ENCODE peak calls at places on chromosomes 16 and 17, in five cellular contexts. One of them, this sample, is unnamed.

GRCh38 chr16:51545951-51546350 is 394.9 kb upstream of the SALL1 start:
- DNase-seq in HEK293T: no peak
- DNase-seq in fibroblast of pulmonary artery: no peak
- DNase-seq in CD4-positive, alpha-beta T cell: no peak
- DNase-seq in psoas muscle: no peak
- DNase-seq in this sample: no peak

GRCh38 chr17:1590031-1590746 is 27.6 kb upstream of the PITPNA start:
- DNase-seq in HEK293T: peak
- DNase-seq in CD4-positive, alpha-beta T cell: no peak
- DNase-seq in psoas muscle: peak
- DNase-seq in fibroblast of pulmonary artery: peak
- DNase-seq in this sample: peak

GRCh38 chr17:12256380-12256995 is 235.8 kb downstream of the MAP2K4 start:
- DNase-seq in CD4-positive, alpha-beta T cell: no peak
- DNase-seq in psoas muscle: no peak
- DNase-seq in HEK293T: peak
- DNase-seq in fibroblast of pulmonary artery: peak
- DNase-seq in this sample: peak

GRCh38 chr16:54282202-54282922 is 4.2 kb downstream of the IRX3 start:
- DNase-seq in fibroblast of pulmonary artery: peak
- DNase-seq in HEK293T: no peak
- DNase-seq in CD4-positive, alpha-beta T cell: no peak
- DNase-seq in psoas muscle: peak
- DNase-seq in this sample: no peak

GRCh38 chr16:31455601-31456314 is 3.5 kb upstream of the ARMC5 start:
- DNase-seq in fibroblast of pulmonary artery: no peak
- DNase-seq in CD4-positive, alpha-beta T cell: peak
- DNase-seq in HEK293T: no peak
- DNase-seq in psoas muscle: peak
- DNase-seq in this sample: no peak

GRCh38 chr17:38912221-38912813 is 13.1 kb upstream of the LASP1NB start:
- DNase-seq in fibroblast of pulmonary artery: peak
- DNase-seq in CD4-positive, alpha-beta T cell: no peak
- DNase-seq in psoas muscle: peak
- DNase-seq in HEK293T: no peak
- DNase-seq in this sample: no peak

GRCh38 chr17:13143001-13143400 is 125.2 kb upstream of the ELAC2 start:
- DNase-seq in CD4-positive, alpha-beta T cell: no peak
- DNase-seq in fibroblast of pulmonary artery: no peak
- DNase-seq in HEK293T: no peak
- DNase-seq in psoas muscle: no peak
- DNase-seq in this sample: no peak

GRCh38 chr17:16419929-16420271 is 4.5 kb downstream of the TRPV2 start:
- DNase-seq in CD4-positive, alpha-beta T cell: peak
- DNase-seq in HEK293T: no peak
- DNase-seq in psoas muscle: no peak
- DNase-seq in fibroblast of pulmonary artery: peak
- DNase-seq in this sample: peak

GRCh38 chr17:8166731-8167130 is 4.0 kb upstream of the VAMP2 start:
- DNase-seq in fibroblast of pulmonary artery: no peak
- DNase-seq in psoas muscle: no peak
- DNase-seq in HEK293T: no peak
- DNase-seq in CD4-positive, alpha-beta T cell: no peak
- DNase-seq in this sample: no peak

GRCh38 chr17:18379246-18380146 is 1.9 kb downstream of the EVPLL start:
- DNase-seq in CD4-positive, alpha-beta T cell: no peak
- DNase-seq in fibroblast of pulmonary artery: no peak
- DNase-seq in psoas muscle: peak
- DNase-seq in HEK293T: no peak
- DNase-seq in this sample: no peak

GRCh38 chr17:47810200-47810821 is 11.3 kb downstream of the OSBPL7 start:
- DNase-seq in psoas muscle: no peak
- DNase-seq in fibroblast of pulmonary artery: peak
- DNase-seq in CD4-positive, alpha-beta T cell: no peak
- DNase-seq in HEK293T: no peak
- DNase-seq in this sample: peak

GRCh38 chr17:38815576-38816193 is 9.4 kb downstream of the CWC25 start:
- DNase-seq in fibroblast of pulmonary artery: peak
- DNase-seq in CD4-positive, alpha-beta T cell: no peak
- DNase-seq in psoas muscle: no peak
- DNase-seq in HEK293T: no peak
- DNase-seq in this sample: no peak

GRCh38 chr16:79402356-79402755 is 198.2 kb downstream of the MAF start:
- DNase-seq in psoas muscle: no peak
- DNase-seq in HEK293T: no peak
- DNase-seq in CD4-positive, alpha-beta T cell: no peak
- DNase-seq in fibroblast of pulmonary artery: no peak
- DNase-seq in this sample: no peak

GRCh38 chr16:3143598-3144330 is 8.9 kb downstream of the ZNF213 start:
- DNase-seq in CD4-positive, alpha-beta T cell: no peak
- DNase-seq in HEK293T: no peak
- DNase-seq in fibroblast of pulmonary artery: no peak
- DNase-seq in psoas muscle: peak
- DNase-seq in this sample: no peak

GRCh38 chr17:75684249-75684648 is 17.1 kb downstream of the SAP30BP start:
- DNase-seq in CD4-positive, alpha-beta T cell: no peak
- DNase-seq in fibroblast of pulmonary artery: no peak
- DNase-seq in HEK293T: no peak
- DNase-seq in psoas muscle: no peak
- DNase-seq in this sample: no peak

This sample was measured in HS-5.